ENCODE peak calls at places on chromosome 10, in five cellular contexts. R, T, O, C and Y are unnamed samples.

GRCh38 chr10:34918060-34918840 is 103.2 kb upstream of the PARD3 start:
- DNase-seq in R (no peak), C (no peak), T (peak), O (no peak), Y (no peak)

GRCh38 chr10:125011926-125012705 is 70.2 kb downstream of the ZRANB1 start:
- DNase-seq in C (no peak), T (no peak), O (peak), R (peak), Y (no peak)

GRCh38 chr10:124558901-124559321 is 97.3 kb downstream of the LHPP start:
- DNase-seq in O (no peak), T (no peak), C (no peak), R (no peak), Y (no peak)

GRCh38 chr10:48780341-48780740 is 95.7 kb downstream of the WDFY4 start:
- DNase-seq in C (no peak), T (no peak), R (no peak), O (no peak), Y (peak)

GRCh38 chr10:61097026-61097425 is 153.0 kb upstream of the RHOBTB1 start:
- DNase-seq in C (no peak), R (no peak), O (no peak), T (no peak), Y (no peak)

GRCh38 chr10:11358923-11359560 is 252.4 kb downstream of the USP6NL start:
- DNase-seq in R (no peak), C (no peak), O (no peak), T (no peak), Y (no peak)

GRCh38 chr10:114413398-114413797 is 9.1 kb upstream of the AFAP1L2 start:
- DNase-seq in T (no peak), R (no peak), C (no peak), O (peak), Y (no peak)

GRCh38 chr10:69962746-69963135 is 89.9 kb upstream of the MACROH2A2 start:
- DNase-seq in O (no peak), R (no peak), C (no peak), T (no peak), Y (peak)

GRCh38 chr10:86163522-86164215 is 202.9 kb downstream of the GRID1 start:
- DNase-seq in R (no peak), T (no peak), C (peak), O (no peak), Y (no peak)

GRCh38 chr10:5460468-5461200 is 38.7 kb downstream of the CALML5 start:
- DNase-seq in C (no peak), T (no peak), O (no peak), R (no peak), Y (no peak)

GRCh38 chr10:127145173-127145572 is 51.2 kb downstream of the INSYN2A start:
- DNase-seq in R (no peak), C (no peak), O (peak), T (no peak), Y (no peak)

GRCh38 chr10:127142831-127143230 is 53.6 kb downstream of the INSYN2A start:
- DNase-seq in R (no peak), T (no peak), O (no peak), C (no peak), Y (no peak)

GRCh38 chr10:127137391-127137790 is 59.0 kb downstream of the INSYN2A start:
- DNase-seq in T (no peak), O (no peak), C (no peak), R (no peak), Y (no peak)

GRCh38 chr10:127142141-127142540 is 54.2 kb downstream of the INSYN2A start:
- DNase-seq in T (no peak), O (no peak), C (no peak), R (no peak), Y (no peak)
- TF ChIP-seq CTCF in T (no peak), O (no peak), C (no peak), R (no peak), Y (no peak)

GRCh38 chr10:7666253-7667023 is at the start of gene ITIH5:
- DNase-seq in R (no peak), C (peak), T (peak), O (no peak), Y (no peak)

GRCh38 chr10:7667262-7668141 is 736 bp upstream of the ITIH5 start:
- DNase-seq in R (no peak), T (peak), O (no peak), C (peak), Y (no peak)

GRCh38 chr10:7672366-7673134 is 5.8 kb upstream of the ITIH5 start:
- DNase-seq in O (no peak), R (no peak), T (no peak), C (no peak), Y (no peak)

GRCh38 chr10:7670157-7670556 is 3.4 kb upstream of the ITIH5 start:
- DNase-seq in C (no peak), T (no peak), O (no peak), R (no peak), Y (no peak)

GRCh38 chr10:7671121-7671520 is 4.4 kb upstream of the ITIH5 start:
- DNase-seq in O (no peak), T (no peak), C (no peak), R (no peak), Y (no peak)
- TF ChIP-seq CTCF in O (no peak), T (no peak), C (no peak), R (no peak), Y (no peak)

DNA sequence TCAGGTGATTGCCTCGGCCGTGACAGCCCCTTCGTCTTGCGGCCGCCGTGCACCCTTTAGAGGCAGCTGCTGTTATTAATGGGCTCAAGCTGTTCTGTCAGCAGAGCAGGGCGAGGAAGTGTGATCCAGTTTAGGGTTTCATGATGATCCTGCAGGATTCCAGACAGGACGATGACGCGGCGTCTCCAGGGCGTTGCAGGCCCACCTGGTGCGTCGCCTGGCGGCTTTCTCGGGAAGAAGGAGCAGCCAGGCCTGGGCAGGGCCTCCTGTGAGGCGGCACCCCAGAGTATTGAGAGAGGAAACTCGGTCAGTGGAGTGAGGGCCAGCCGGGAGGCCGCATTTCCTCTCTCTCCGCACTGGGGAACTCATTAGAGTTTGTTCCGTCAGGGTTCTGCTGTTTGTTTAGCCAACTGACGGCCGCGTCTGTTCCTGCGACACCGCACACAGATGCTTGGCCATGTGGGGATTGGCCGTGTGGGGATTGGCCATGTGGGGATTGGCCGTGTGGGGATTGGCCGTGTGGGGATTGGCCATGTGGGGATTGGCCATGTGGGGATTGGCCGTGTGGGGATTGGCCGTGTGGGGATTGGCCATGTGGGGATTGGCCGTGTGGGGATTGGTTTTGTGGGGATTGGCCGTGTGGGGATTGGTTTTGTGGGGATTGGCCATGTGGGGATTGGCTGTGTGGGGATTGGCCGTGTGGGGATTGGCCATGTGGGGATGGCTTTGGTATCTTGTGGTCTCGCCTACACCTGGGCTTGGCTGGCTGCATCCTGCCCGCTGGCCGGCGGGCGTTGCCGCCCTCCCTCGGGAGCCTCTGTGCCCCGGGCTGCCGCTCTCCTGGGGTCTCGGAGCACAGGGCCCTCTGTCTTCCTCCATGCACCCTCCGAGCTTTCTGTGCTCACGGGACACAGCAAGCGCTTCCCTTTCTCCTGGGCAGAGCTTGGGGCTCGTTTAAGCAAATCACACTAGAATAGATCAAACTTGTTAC is 62.7 kb downstream of the NKX6-2 start:
- DNase-seq in C (no peak), O (no peak), R (no peak), T (no peak), Y (no peak)
- TF ChIP-seq CTCF in C (no peak), O (no peak), R (no peak), T (no peak), Y (no peak)

GRCh38 chr10:88361494-88361893 is 221.6 kb downstream of the RNLS start:
- DNase-seq in T (no peak), O (no peak), R (no peak), C (no peak), Y (no peak)
- TF ChIP-seq CTCF in T (no peak), O (no peak), R (no peak), C (no peak), Y (no peak)

GRCh38 chr10:120121768-120122167 is 229.2 kb downstream of the SEC23IP start:
- DNase-seq in C (no peak), R (no peak), T (no peak), O (no peak), Y (no peak)
- TF ChIP-seq CTCF in C (no peak), R (no peak), T (no peak), O (no peak), Y (no peak)

GRCh38 chr10:44983895-44984278 is 5.3 kb upstream of the DEPP1 start:
- DNase-seq in T (no peak), O (no peak), C (no peak), R (no peak), Y (no peak)

GRCh38 chr10:44983066-44983894 is 4.7 kb upstream of the DEPP1 start:
- DNase-seq in O (no peak), R (peak), C (no peak), T (no peak), Y (no peak)

GRCh38 chr10:44986670-44987069 is 8.1 kb upstream of the DEPP1 start:
- DNase-seq in C (no peak), O (no peak), R (no peak), T (no peak), Y (no peak)

GRCh38 chr10:44984671-44985101 is 6.1 kb upstream of the DEPP1 start:
- DNase-seq in T (no peak), O (no peak), R (peak), C (no peak), Y (peak)

GRCh38 chr10:44985175-44985681 is 6.6 kb upstream of the DEPP1 start:
- DNase-seq in R (peak), O (no peak), C (no peak), T (no peak), Y (peak)
- TF ChIP-seq CTCF in R (no peak), O (no peak), C (no peak), T (no peak), Y (no peak)

GRCh38 chr10:116825901-116826300 is 23.4 kb upstream of the ENO4 start:
- DNase-seq in R (no peak), O (no peak), C (no peak), T (no peak), Y (no peak)

GRCh38 chr10:116828121-116828520 is 21.2 kb upstream of the ENO4 start:
- DNase-seq in C (no peak), R (no peak), O (no peak), T (no peak), Y (no peak)

GRCh38 chr10:116829711-116830110 is 19.6 kb upstream of the ENO4 start:
- DNase-seq in R (no peak), T (no peak), O (no peak), C (no peak), Y (no peak)

GRCh38 chr10:116826803-116827202 is 22.5 kb upstream of the ENO4 start:
- DNase-seq in C (no peak), R (no peak), T (no peak), O (no peak), Y (no peak)

GRCh38 chr10:116827214-116827671 is 22.1 kb upstream of the ENO4 start:
- DNase-seq in C (no peak), R (no peak), T (no peak), O (no peak), Y (no peak)
- TF ChIP-seq CTCF in C (no peak), R (no peak), T (no peak), O (no peak), Y (no peak)